ENCODE peak calls at places on chromosome 7, in five cellular contexts. D is NCI-H1436, V is coronary artery, P is neural crest cell, A is mesenteric fat pad. E is an unnamed sample.

GRCh38 chr7:11193888-11194287 is 220.2 kb downstream of the PHF14 start:
- DNase-seq in D (no peak), V (no peak), P (no peak), A (no peak), E (no peak)

GRCh38 chr7:158355456-158356065 is 232.1 kb downstream of the PTPRN2 start:
- DNase-seq in D (no peak), V (peak), P (peak), A (peak), E (no peak)

GRCh38 chr7:157774495-157774894 is 437.7 kb downstream of the DNAJB6 start:
- DNase-seq in D (no peak), V (no peak), P (no peak), A (no peak), E (no peak)

GRCh38 chr7:134469622-134470021 is 10.7 kb upstream of the AKR1B1 start:
- DNase-seq in D (no peak), V (no peak), P (no peak), A (no peak), E (no peak)

GRCh38 chr7:139673230-139673629 is 104.6 kb downstream of the HIPK2 start:
- DNase-seq in D (no peak), V (no peak), P (no peak), A (no peak), E (no peak)

GRCh38 chr7:75018570-75019364 is 54.3 kb downstream of the CASTOR2 start:
- DNase-seq in D (no peak), V (no peak), P (no peak), A (no peak), E (no peak)

GRCh38 chr7:108181073-108181985 is 51.2 kb upstream of the LAMB4 start:
- DNase-seq in D (peak), V (no peak), P (peak), A (no peak), E (no peak)

GRCh38 chr7:5689118-5689517 is 92.3 kb downstream of the RNF216 start:
- DNase-seq in D (no peak), V (no peak), P (no peak), A (peak), E (no peak)

GRCh38 chr7:121501566-121501965 is 105.5 kb upstream of the FAM3C start:
- DNase-seq in D (no peak), V (no peak), P (no peak), A (no peak), E (no peak)

GRCh38 chr7:148894596-148894995 is 10.5 kb upstream of the EZH2 start:
- DNase-seq in D (no peak), V (no peak), P (no peak), A (no peak), E (no peak)

GRCh38 chr7:82444220-82445049 is 858 bp upstream of the CACNA2D1 start:
- DNase-seq in D (no peak), V (no peak), P (peak), A (no peak), E (no peak)

E was measured in activated T-helper 1 cell treated with anti-CD3 and anti-CD28 coated beads, Interleukin-2, amount 50 U/mL, for 16 hours.